ENCODE peak calls at places on chromosomes 12 and 14, in six cellular contexts. C, N, D, H, X and E are unnamed samples.

GRCh38 chr12:117118838-117119591 is 19.8 kb upstream of the TESC start:
- DNase-seq in C (no peak), N (no peak), D (no peak), H (no peak), X (no peak), E (no peak)

GRCh38 chr12:50024804-50025186 is 499 bp downstream of the RACGAP1 start:
- DNase-seq in C (no peak), N (no peak), D (no peak), H (no peak), X (no peak), E (no peak)

GRCh38 chr14:104869669-104870367 is 4.8 kb downstream of the CEP170B start:
- DNase-seq in C (no peak), N (no peak), D (no peak), H (no peak), X (no peak), E (no peak)

GRCh38 chr14:94165744-94166143 is 8.4 kb upstream of the PPP4R4 start:
- DNase-seq in C (no peak), N (no peak), D (no peak), H (no peak), X (no peak), E (no peak)

GRCh38 chr12:52037248-52037861 is 13.9 kb upstream of the NR4A1 start:
- DNase-seq in C (no peak), N (no peak), D (peak), H (peak), X (peak), E (peak)

GRCh38 chr12:101719566-101719965 is 19.7 kb downstream of the SYCP3 start:
- DNase-seq in C (no peak), N (no peak), D (no peak), H (no peak), X (peak), E (no peak)

GRCh38 chr14:73754911-73755360 is 40.8 kb upstream of the PNMA1 start:
- DNase-seq in C (peak), N (peak), D (peak), H (no peak), X (peak), E (peak)

GRCh38 chr12:131506426-131506825 is 204.5 kb upstream of the SFSWAP start:
- DNase-seq in C (no peak), N (no peak), D (no peak), H (no peak), X (no peak), E (no peak)

GRCh38 chr12:16857456-16857923 is 251.5 kb upstream of the LMO3 start:
- DNase-seq in C (no peak), N (no peak), D (no peak), H (no peak), X (no peak), E (no peak)

GRCh38 chr12:33795536-33795935 is 226.8 kb upstream of the ALG10 start:
- DNase-seq in C (no peak), N (no peak), D (no peak), H (no peak), X (peak), E (no peak)

GRCh38 chr12:56034586-56035332 is 7.0 kb upstream of the RPS26 start:
- DNase-seq in C (no peak), N (no peak), D (no peak), H (no peak), X (no peak), E (no peak)

GRCh38 chr12:121797937-121798801 is 4.7 kb upstream of the RHOF start:
- DNase-seq in C (peak), N (no peak), D (peak), H (no peak), X (peak), E (no peak)
- H3K4me3 ChIP-seq in C (peak), N (no peak), D (no peak), H (no peak), X (peak), E (peak)

DNA sequence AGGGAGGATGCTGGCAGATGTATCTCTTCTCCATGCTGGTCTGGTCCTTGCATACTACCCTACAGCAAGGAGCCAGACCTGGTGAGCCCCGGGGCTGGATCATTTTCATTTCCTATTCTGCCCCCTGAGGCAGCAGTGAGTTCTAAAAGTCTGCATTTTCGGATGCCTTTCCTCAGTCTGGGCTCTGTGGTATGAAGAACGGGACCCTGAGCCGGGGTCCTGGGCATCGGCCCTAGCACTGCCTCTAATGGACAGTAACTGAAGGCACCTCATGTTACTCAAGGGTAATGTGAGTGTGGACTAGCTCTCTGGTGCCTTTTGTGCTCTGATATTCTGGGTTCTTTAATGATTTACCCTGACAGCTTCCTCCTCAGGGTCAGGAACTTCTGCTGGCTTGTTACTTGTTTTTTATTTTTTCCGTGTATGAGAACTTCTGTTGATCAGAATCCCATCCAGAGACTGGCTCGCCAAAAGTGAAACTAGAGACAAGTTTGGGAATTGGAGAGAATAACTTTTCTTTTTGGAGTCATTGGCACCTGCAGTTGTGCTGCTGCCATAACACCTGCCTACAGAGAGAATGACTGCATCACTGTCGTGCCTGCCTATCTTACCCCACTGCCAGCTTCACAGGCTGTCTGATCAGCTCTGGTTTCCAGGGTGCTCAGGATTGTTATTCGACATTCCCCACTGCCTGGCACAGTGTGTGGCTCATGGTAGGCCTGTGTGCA is 62.3 kb downstream of the SUSD6 start:
- DNase-seq in C (no peak), N (no peak), D (no peak), H (no peak), X (no peak), E (no peak)
- TF ChIP-seq CTCF in C (no peak), N (no peak), D (no peak), H (no peak), X (no peak), E (no peak)

DNA sequence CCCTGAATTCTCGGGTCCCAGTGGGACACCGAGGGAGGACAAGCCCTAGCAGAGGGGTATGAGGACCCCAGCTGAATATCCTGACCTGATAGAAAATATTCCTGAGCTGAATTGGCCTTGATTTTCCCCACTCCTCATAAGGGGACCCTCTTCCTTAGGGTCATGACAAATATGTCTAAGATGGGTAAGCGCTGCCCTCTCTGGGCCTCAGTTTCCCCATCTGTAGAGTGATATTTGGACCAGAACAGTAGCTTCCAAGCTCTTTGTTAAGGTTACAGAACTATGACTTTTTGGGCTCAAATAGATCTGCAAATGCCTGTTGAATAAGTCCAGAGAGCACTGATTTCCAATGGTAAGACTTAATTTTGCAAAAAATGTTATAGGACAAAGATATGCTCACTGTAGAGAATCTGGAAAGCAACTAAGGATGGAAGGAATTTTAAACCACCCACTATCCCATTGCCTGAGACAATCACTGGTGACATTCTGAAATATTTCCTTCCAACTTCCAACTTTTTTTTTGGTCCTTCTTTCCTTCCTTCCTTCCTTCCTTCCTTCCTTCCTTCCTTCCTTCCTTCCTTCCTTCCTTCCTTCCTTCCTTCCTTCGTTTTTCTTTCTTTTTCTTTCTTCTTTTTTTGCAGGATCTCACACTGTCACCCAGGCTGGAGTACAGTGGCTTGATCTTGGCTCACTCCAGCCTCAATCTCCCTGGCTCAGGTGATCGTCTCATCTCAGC is 32.0 kb downstream of the MYL2 start:
- DNase-seq in C (no peak), N (no peak), D (no peak), H (no peak), X (no peak), E (no peak)
- H3K4me3 ChIP-seq in C (no peak), N (no peak), D (no peak), H (no peak), X (no peak), E (no peak)

GRCh38 chr12:45183263-45183662 is 32.6 kb upstream of the ANO6 start:
- DNase-seq in C (no peak), N (no peak), D (no peak), H (no peak), X (peak), E (peak)
- TF ChIP-seq CTCF in C (peak), N (no peak), D (peak), H (peak), X (peak), E (peak)

DNA sequence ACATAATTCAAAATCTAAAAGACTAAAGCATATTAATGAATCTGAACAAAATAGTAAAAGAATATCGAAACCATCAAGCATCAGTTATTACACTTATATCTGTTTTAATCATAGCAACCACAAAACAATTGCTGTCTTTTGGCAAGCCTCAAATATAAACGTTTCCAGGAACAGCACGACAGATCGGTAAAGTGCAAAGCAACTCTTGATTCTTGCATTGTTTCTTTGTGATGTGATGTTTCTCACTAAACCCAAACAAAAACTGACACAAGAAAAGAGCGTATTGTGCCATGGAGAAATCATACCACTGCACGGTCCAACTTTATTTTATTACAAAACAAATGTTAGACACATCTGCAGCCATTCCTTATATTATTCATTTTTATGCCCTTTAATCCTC is 9.2 kb upstream of the MYF6 start:
- DNase-seq in C (no peak), N (no peak), D (no peak), H (no peak), X (no peak), E (no peak)
- H3K4me3 ChIP-seq in C (no peak), N (no peak), D (no peak), H (no peak), X (no peak), E (no peak)

GRCh38 chr14:65565948-65566347 is 153.4 kb downstream of the FUT8 start:
- DNase-seq in C (no peak), N (no peak), D (no peak), H (no peak), X (no peak), E (peak)
- TF ChIP-seq CTCF in C (no peak), N (no peak), D (no peak), H (no peak), X (no peak), E (no peak)